ENCODE peak calls at places on chromosomes 12 and 14, in five cellular contexts. C, A, D, U and J are unnamed samples.

GRCh38 chr12:88238406-88238805 is 96.3 kb downstream of the TMTC3 start:
- DNase-seq in C (no peak), A (no peak), D (no peak), U (no peak), J (no peak)

GRCh38 chr14:103002578-103003350 is 54.6 kb downstream of the CDC42BPB start:
- DNase-seq in C (peak), A (no peak), D (no peak), U (peak), J (peak)

GRCh38 chr12:3073438-3074255 is 3.5 kb upstream of the TSPAN9 start:
- DNase-seq in C (peak), A (peak), D (peak), U (peak), J (peak)

GRCh38 chr12:54390176-54390667 is 5.7 kb upstream of the ZNF385A start:
- DNase-seq in C (no peak), A (no peak), D (no peak), U (no peak), J (no peak)

GRCh38 chr14:102474934-102475333 is 34.6 kb downstream of the ANKRD9 start:
- DNase-seq in C (no peak), A (peak), D (peak), U (no peak), J (no peak)

GRCh38 chr12:65449400-65449799 is 170.9 kb downstream of the MSRB3 start:
- DNase-seq in C (no peak), A (no peak), D (no peak), U (no peak), J (no peak)

GRCh38 chr12:92860521-92860920 is 68.6 kb downstream of the EEA1 start:
- DNase-seq in C (no peak), A (no peak), D (no peak), U (no peak), J (no peak)

GRCh38 chr12:13273850-13274249 is 77.3 kb downstream of the EMP1 start:
- DNase-seq in C (no peak), A (no peak), D (no peak), U (no peak), J (no peak)

GRCh38 chr12:52162971-52163370 is 28.8 kb downstream of the KRT80 start:
- DNase-seq in C (no peak), A (no peak), D (no peak), U (no peak), J (no peak)

GRCh38 chr14:75871181-75871880 is 110.5 kb downstream of the TGFB3 start:
- DNase-seq in C (no peak), A (no peak), D (no peak), U (no peak), J (no peak)

GRCh38 chr12:47750229-47750798 is 8.4 kb downstream of the RAPGEF3 start:
- DNase-seq in C (no peak), A (no peak), D (no peak), U (no peak), J (no peak)

GRCh38 chr14:32841698-32842097 is 97.0 kb upstream of the NPAS3 start:
- DNase-seq in C (no peak), A (no peak), D (no peak), U (no peak), J (no peak)

GRCh38 chr14:105989746-105990302 is 463.4 kb downstream of the TMEM121 start:
- DNase-seq in C (no peak), A (no peak), D (no peak), U (no peak), J (no peak)

GRCh38 chr12:91965781-91966180 is 179.9 kb downstream of the BTG1 start:
- DNase-seq in C (no peak), A (no peak), D (no peak), U (no peak), J (no peak)

GRCh38 chr12:119673634-119674033 is 5.7 kb downstream of the PRKAB1 start:
- DNase-seq in C (no peak), A (peak), D (no peak), U (no peak), J (no peak)

GRCh38 chr12:113247123-113248045 is 26.1 kb downstream of the TPCN1 start:
- DNase-seq in C (no peak), A (no peak), D (no peak), U (no peak), J (no peak)

GRCh38 chr12:118498171-118498570 is 121.8 kb downstream of the SUDS3 start:
- DNase-seq in C (peak), A (peak), D (no peak), U (no peak), J (no peak)

GRCh38 chr12:83826112-83826511 is 1086.5 kb downstream of the SLC6A15 start:
- DNase-seq in C (peak), A (no peak), D (no peak), U (no peak), J (no peak)

GRCh38 chr14:75906680-75907280 is 75.0 kb downstream of the TGFB3 start:
- DNase-seq in C (peak), A (peak), D (peak), U (peak), J (no peak)

DNA sequence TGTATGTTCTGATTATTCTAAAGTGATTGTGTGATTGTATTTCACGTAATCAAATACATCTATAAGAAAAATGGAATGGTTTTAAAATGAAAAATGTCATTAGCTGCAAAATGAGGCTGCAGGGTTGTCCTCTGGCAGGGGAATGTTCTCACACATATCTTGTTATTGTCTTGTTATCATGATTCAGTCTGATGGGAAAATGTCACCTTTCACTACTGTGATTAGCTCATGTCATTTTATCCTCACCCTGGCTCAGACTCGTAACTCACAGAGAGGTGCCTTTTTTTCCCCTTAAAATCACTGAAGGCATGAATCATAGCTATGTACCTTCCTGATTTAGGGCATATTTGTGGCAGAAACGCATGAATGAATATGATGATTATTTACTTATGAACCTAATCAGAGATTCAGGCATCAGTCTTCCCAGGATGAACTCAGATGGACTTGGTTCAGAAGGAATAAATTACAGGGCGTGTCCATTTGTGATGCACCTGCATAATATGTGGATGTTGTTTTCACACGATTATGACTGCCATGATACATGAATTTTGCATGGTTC is 1339.1 kb downstream of the AACS start:
- DNase-seq in C (no peak), A (no peak), D (no peak), U (no peak), J (no peak)
- TF ChIP-seq EP300 in C (no peak), A (no peak), D (no peak), U (no peak), J (no peak)

DNA sequence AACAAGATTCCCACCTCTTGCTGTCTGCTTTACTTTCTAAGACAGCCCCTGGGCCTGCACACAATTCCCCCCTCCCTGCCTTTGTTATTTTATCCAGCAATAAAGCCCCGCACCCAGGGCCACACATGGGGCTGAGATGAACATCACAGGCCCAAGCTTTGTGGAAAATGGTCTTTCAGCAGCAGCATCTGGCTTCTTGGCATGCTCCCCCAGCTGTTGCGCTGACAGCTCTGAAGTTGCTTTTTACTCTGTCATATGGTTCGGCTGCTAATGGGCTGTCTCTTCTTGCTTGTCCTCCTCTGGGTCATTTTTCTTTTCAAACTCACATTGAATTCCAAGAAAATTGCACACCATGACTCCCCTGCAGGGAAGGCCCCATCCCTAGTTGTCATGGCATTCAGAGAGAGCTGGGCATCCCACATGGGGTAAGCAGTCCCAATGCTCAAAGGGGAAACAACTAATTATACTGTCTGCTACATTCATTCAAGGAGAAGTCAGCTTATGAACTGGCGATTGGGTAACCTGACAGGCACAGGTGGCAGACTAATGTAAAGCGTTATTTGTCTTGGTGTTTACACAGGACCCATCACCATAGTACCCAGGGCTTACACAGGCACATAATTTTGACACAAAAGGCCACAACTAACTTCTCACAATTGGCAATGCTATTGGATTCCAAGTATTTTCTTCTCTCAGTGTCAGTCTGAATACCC is 74.0 kb upstream of the CDKN3 start:
- DNase-seq in C (no peak), A (no peak), D (no peak), U (no peak), J (no peak)
- TF ChIP-seq EP300 in C (no peak), A (no peak), D (no peak), U (no peak), J (no peak)

DNA sequence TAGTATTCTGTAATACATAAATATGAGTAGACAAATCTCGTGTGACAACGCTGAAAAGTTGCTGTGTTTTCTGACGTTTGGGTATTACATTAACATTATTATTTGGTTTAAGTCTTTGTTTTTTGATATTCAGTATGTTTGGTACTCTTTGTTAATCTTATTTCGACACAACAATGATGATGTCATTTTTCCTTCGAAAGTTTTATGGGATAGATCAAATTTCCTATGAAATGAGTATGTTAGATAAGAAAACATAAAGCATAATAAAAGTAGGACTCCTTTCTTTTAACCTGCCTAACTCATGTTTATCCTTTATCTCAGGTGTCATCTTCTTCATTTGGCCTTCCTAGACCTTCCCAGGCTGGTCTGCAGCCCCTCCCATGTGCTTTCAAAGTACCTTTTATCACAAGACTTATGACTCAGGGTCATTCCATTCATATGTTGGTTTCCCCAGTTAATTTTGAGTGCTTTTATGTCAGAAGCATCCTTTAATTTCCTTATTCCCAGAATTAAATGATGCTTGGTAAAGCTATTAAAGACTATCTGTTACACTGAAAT is 322.0 kb downstream of the RAD51B start:
- DNase-seq in C (peak), A (no peak), D (no peak), U (no peak), J (no peak)
- TF ChIP-seq EP300 in C (peak), A (no peak), D (no peak), U (no peak), J (no peak)

GRCh38 chr14:84068288-84068687 is 1461.7 kb upstream of the FLRT2 start:
- DNase-seq in C (no peak), A (no peak), D (no peak), U (no peak), J (no peak)

GRCh38 chr14:84065811-84066210 is 1464.1 kb upstream of the FLRT2 start:
- DNase-seq in C (no peak), A (no peak), D (no peak), U (no peak), J (no peak)

GRCh38 chr14:84064296-84064695 is 1465.6 kb upstream of the FLRT2 start:
- DNase-seq in C (no peak), A (no peak), D (no peak), U (no peak), J (no peak)

DNA sequence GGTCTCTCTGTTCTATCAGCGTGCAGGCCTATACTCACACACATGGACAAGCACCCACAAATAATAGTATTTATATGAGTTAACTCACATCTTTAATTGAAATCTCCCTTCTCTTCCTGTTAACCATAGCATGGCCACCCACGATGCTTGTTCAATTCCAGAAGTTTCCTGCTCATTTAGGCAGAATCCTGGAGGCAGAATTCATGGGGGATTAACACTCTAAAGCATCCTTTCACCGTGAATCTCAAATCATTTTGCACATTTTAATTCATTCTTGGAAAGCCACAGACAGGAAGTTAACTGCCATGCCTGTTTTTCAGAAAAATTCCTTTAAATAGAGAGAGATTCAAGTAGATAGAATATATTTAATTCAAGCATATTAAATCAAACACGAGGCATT is 1465.2 kb upstream of the FLRT2 start:
- DNase-seq in C (no peak), A (no peak), D (no peak), U (no peak), J (no peak)
- TF ChIP-seq EP300 in C (no peak), A (no peak), D (no peak), U (no peak), J (no peak)

GRCh38 chr14:90720336-90720735 is 95.9 kb downstream of the TTC7B start:
- DNase-seq in C (peak), A (no peak), D (no peak), U (no peak), J (no peak)
- TF ChIP-seq EP300 in C (no peak), A (no peak), D (no peak), U (no peak), J (no peak)